ENCODE peak calls at places on chromosomes 11 and 22, in nine cellular contexts. X is psoas muscle; E is DND-41; B is kidney epithelial cell; L is AG04450; J is CD8-positive, alpha-beta T cell; H is left ventricle myocardium inferior; Z is cardiac muscle cell; W is lung. G is an unnamed sample. For H3K27me3, the result is how much of the 10 kb centered on the place peaks cover.

GRCh38 chr11:14373941-14374646 is 15.1 kb upstream of the RRAS2 start:
- DNase-seq in X (peak), E (no peak), B (no peak), L (no peak), J (no peak), H (no peak), Z (no peak), W (no peak), G (no peak)

GRCh38 chr22:21920341-21921183 is 32.1 kb downstream of the PPM1F start:
- DNase-seq in X (peak), E (no peak), B (no peak), L (no peak), J (no peak), H (no peak), Z (no peak), W (no peak), G (no peak)

GRCh38 chr11:57499413-57499982 is 16.0 kb downstream of the SLC43A1 start:
- DNase-seq in X (peak), E (no peak), B (peak), L (peak), J (no peak), H (peak), Z (peak), W (peak), G (peak)

GRCh38 chr11:67163006-67163405 is 43.9 kb downstream of the KDM2A start:
- DNase-seq in X (no peak), E (no peak), B (no peak), L (no peak), J (no peak), H (no peak), Z (no peak), W (no peak), G (no peak)

GRCh38 chr11:10394229-10395100 is 60.6 kb upstream of the AMPD3 start:
- DNase-seq in X (no peak), E (no peak), B (no peak), L (no peak), J (no peak), H (no peak), Z (no peak), W (no peak), G (no peak)

GRCh38 chr11:131511794-131512193 is 141.4 kb downstream of the NTM start:
- DNase-seq in X (peak), E (peak), B (no peak), L (no peak), J (no peak), H (no peak), Z (peak), W (no peak), G (no peak)

GRCh38 chr11:61120865-61121831 is 18.9 kb downstream of the CD5 start:
- DNase-seq in X (no peak), E (peak), B (no peak), L (no peak), J (no peak), H (peak), Z (no peak), W (no peak), G (peak)

GRCh38 chr11:1568451-1568911 is 3.6 kb downstream of the DUSP8 start:
- DNase-seq in X (no peak), E (peak), B (no peak), L (no peak), J (no peak), H (no peak), Z (no peak), W (no peak), G (peak)

GRCh38 chr11:94732617-94733292 is 35.4 kb upstream of the AMOTL1 start:
- DNase-seq in X (peak), E (no peak), B (no peak), L (peak), J (no peak), H (peak), Z (no peak), W (no peak), G (no peak)

GRCh38 chr11:46272816-46273427 is 4.5 kb upstream of the CREB3L1 start:
- DNase-seq in X (peak), E (peak), B (no peak), L (no peak), J (no peak), H (peak), Z (no peak), W (peak), G (no peak)

GRCh38 chr22:41511521-41511968 is 32.7 kb downstream of the POLR3H start:
- DNase-seq in X (peak), E (no peak), B (no peak), L (no peak), J (no peak), H (no peak), Z (no peak), W (no peak), G (no peak)

GRCh38 chr11:103633037-103633788 is 403.2 kb upstream of the DDI1 start:
- DNase-seq in X (no peak), E (no peak), B (peak), L (no peak), J (no peak), H (no peak), Z (no peak), W (no peak), G (no peak)

GRCh38 chr22:20526628-20527355 is 19.4 kb downstream of the MED15 start:
- DNase-seq in X (no peak), E (no peak), B (no peak), L (no peak), J (no peak), H (no peak), Z (no peak), W (no peak), G (no peak)

GRCh38 chr11:17188675-17189074 is 19.1 kb downstream of the PIK3C2A start:
- DNase-seq in X (no peak), E (no peak), B (no peak), L (no peak), J (no peak), H (no peak), Z (no peak), W (no peak), G (no peak)

GRCh38 chr22:42876041-42876440 is 19.0 kb upstream of the ARFGAP3 start:
- DNase-seq in X (no peak), E (no peak), B (no peak), L (no peak), J (no peak), H (no peak), Z (no peak), W (no peak), G (no peak)

GRCh38 chr11:41118521-41118920 is 340.9 kb downstream of the LRRC4C start:
- DNase-seq in X (no peak), E (no peak), B (no peak), L (no peak), J (no peak), H (no peak), Z (no peak), W (no peak), G (no peak)

GRCh38 chr11:33630936-33631748 is 69.5 kb downstream of the C11orf91 start:
- DNase-seq in X (no peak), E (no peak), B (no peak), L (no peak), J (no peak), H (no peak), Z (no peak), W (no peak), G (no peak)

GRCh38 chr11:105312266-105312665 is 172.7 kb upstream of the CARD18 start:
- DNase-seq in X (no peak), E (no peak), B (no peak), L (no peak), J (no peak), H (no peak), Z (no peak), W (no peak), G (no peak)

GRCh38 chr11:61955031-61955415 is 4.9 kb downstream of the BEST1 start:
- DNase-seq in X (peak), E (no peak), B (no peak), L (no peak), J (no peak), H (peak), Z (peak), W (peak), G (no peak)

GRCh38 chr11:72308226-72309073 is 64.5 kb upstream of the PHOX2A start:
- DNase-seq in X (no peak), E (no peak), B (peak), L (peak), J (no peak), H (no peak), Z (no peak), W (no peak), G (peak)

GRCh38 chr22:31378123-31378522 is 21.3 kb upstream of the DRG1 start:
- DNase-seq in X (no peak), E (no peak), B (no peak), L (no peak), J (no peak), H (no peak), Z (no peak), W (no peak), G (no peak)

GRCh38 chr11:14015711-14016110 is 53.2 kb downstream of the SPON1 start:
- DNase-seq in X (no peak), E (no peak), B (peak), L (no peak), J (no peak), H (no peak), Z (peak), W (no peak), G (no peak)

GRCh38 chr11:121886956-121887355 is 229.1 kb downstream of the BLID start:
- DNase-seq in X (no peak), E (no peak), B (no peak), L (no peak), J (no peak), H (no peak), Z (no peak), W (no peak), G (no peak)

GRCh38 chr11:1202776-1203504 is 19.9 kb upstream of the MUC5B start:
- DNase-seq in X (peak), E (peak), B (no peak), L (no peak), J (peak), H (peak), Z (peak), W (peak), G (peak)

GRCh38 chr22:37802310-37803194 is 5.2 kb upstream of the GCAT start:
- DNase-seq in X (peak), E (peak), B (no peak), L (no peak), J (no peak), H (peak), Z (peak), W (no peak), G (peak)

GRCh38 chr22:33697640-33698039 is 222.6 kb downstream of the LARGE1 start:
- DNase-seq in X (no peak), E (no peak), B (no peak), L (no peak), J (no peak), H (no peak), Z (no peak), W (no peak), G (no peak)

GRCh38 chr11:76598426-76598839 is 72.1 kb downstream of the LRRC32 start:
- DNase-seq in X (no peak), E (no peak), B (no peak), L (no peak), J (no peak), H (no peak), Z (peak), W (no peak), G (no peak)

GRCh38 chr11:133681901-133682300 is 149.6 kb upstream of the OPCML start:
- DNase-seq in X (no peak), E (no peak), B (no peak), L (no peak), J (no peak), H (no peak), Z (peak), W (no peak), G (no peak)

GRCh38 chr11:45511566-45511965 is 153.9 kb downstream of the CHST1 start:
- DNase-seq in X (no peak), E (no peak), B (no peak), L (no peak), J (no peak), H (no peak), Z (no peak), W (no peak), G (no peak)

GRCh38 chr11:134282121-134283045 is 6.2 kb downstream of the GLB1L3 start:
- DNase-seq in X (no peak), E (no peak), B (no peak), L (no peak), J (no peak), H (peak), Z (no peak), W (peak), G (no peak)

GRCh38 chr11:19660076-19660475 is 52.6 kb upstream of the NAV2 start:
- DNase-seq in X (no peak), E (no peak), B (peak), L (no peak), J (no peak), H (no peak), Z (no peak), W (no peak), G (no peak)

GRCh38 chr11:124919836-124920755 is 1.0 kb downstream of the HEPN1 start:
- DNase-seq in X (no peak), E (no peak), B (no peak), L (no peak), J (no peak), H (no peak), Z (no peak), W (no peak), G (no peak)

GRCh38 chr11:69487849-69488542 is 6.5 kb downstream of the LINC01488 start:
- DNase-seq in X (peak), E (no peak), B (no peak), L (no peak), J (no peak), H (peak), Z (no peak), W (no peak), G (no peak)

GRCh38 chr11:69490516-69490915 is 9.1 kb downstream of the LINC01488 start:
- DNase-seq in X (peak), E (no peak), B (no peak), L (no peak), J (no peak), H (peak), Z (no peak), W (no peak), G (no peak)

GRCh38 chr11:69489746-69490365 is 8.4 kb downstream of the LINC01488 start:
- DNase-seq in X (peak), E (no peak), B (no peak), L (no peak), J (no peak), H (peak), Z (no peak), W (no peak), G (no peak)

GRCh38 chr11:69488543-69488940 is 7.1 kb downstream of the LINC01488 start:
- DNase-seq in X (peak), E (no peak), B (no peak), L (no peak), J (no peak), H (peak), Z (no peak), W (no peak), G (no peak)

DNA sequence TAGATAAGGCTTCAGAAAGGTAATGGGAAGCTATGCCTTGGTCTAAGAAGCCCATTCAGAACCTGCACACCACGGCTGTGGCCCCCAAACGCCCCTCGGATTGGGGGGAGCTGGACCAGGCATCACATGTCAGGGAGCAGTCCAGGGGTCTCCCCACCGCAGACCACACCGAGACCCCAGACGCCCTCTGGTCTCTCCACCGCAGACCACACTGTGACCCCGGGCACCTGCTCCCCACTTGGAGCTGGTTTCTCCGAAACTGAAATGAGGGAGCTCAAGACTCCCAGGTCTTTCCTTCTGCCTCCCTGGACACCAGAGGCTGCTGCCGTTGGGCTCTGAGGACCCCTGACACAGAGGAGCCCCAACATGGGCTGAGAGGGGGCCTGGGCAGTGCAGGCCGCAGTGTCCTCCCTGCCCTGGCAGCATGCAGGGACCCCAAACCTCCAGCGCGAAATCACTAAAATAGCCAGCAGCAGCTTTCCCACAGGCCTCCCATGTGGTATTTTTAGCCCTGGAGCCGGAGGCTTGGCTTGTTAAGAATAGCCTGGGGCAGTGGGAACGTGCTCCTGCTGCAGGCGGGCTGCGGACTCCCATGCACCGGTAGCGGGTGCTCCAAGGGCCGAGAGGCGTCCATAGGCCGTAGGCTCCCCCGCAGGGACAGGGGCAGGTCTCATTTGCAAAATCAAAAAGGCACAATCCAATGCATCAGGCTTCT is 7.7 kb downstream of the LINC01488 start:
- DNase-seq in X (peak), E (no peak), B (no peak), L (no peak), J (no peak), H (peak), Z (peak), W (no peak), G (no peak)
- H3K27me3 ChIP-seq in X (under half), E (under half), B (under half), L (under half), J (under half), H (under half), Z (under half), W (under half), G (under half)

GRCh38 chr11:123407124-123407995 is 22.7 kb upstream of the GRAMD1B start:
- DNase-seq in X (peak), E (peak), B (no peak), L (peak), J (peak), H (peak), Z (peak), W (peak), G (no peak)
- TF ChIP-seq CTCF in X (peak), E (peak), B (peak), L (peak), J (peak), H (peak), Z (peak), W (peak), G (peak)

GRCh38 chr22:28973352-28973751 is 88.3 kb downstream of the C22orf31 start:
- DNase-seq in X (no peak), E (no peak), B (no peak), L (no peak), J (no peak), H (no peak), Z (no peak), W (no peak), G (no peak)
- H3K27me3 ChIP-seq in X (under half), E (under half), B (under half), L (under half), J (under half), H (under half), Z (under half), W (under half), G (under half)

DNA sequence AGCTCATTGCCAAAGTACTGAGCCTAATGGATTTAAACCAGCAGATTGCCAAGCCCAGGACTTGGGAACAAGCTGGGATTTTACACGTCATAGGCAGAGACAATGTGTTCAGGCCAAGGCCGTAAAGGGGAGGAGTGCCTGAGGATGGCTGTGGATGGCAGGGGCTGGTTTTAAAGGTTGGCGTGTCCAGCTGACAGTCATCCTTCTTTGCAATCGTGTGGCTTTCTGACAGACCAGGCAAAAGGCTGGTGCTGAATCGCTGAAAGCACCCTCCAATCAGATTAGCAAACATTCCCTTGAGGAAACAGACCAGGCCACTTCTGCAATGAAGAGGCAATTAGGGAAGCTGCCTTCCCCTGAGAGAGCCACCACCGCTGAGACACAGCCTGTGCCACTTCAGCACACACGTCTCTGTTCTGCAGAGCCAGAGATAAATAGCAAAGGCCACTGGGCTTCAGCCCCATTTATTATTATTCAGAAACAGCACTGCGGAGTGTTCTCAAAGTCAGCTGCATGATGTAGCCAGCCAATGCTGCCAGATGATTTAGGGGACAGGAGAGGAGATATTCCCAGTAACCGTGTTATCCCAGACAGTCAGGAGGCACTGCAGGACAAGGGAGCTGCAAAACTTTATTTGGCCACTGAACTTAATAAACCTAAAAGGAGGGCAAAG is 54.2 kb upstream of the CSNK2A3 start:
- DNase-seq in X (peak), E (no peak), B (no peak), L (no peak), J (no peak), H (peak), Z (peak), W (peak), G (no peak)
- TF ChIP-seq CTCF in X (no peak), E (no peak), B (no peak), L (no peak), J (no peak), H (peak), Z (no peak), W (no peak), G (no peak)

GRCh38 chr11:70727899-70728620 is 329.7 kb downstream of the CTTN start:
- DNase-seq in X (peak), E (no peak), B (no peak), L (no peak), J (no peak), H (no peak), Z (no peak), W (no peak), G (no peak)
- H3K27me3 ChIP-seq in X (under half), E (under half), B (under half), L (under half), J (under half), H (half or more), Z (under half), W (under half), G (under half)